ENCODE peak calls at places on chromosomes 5 and 9, in four cellular contexts. Y is HFF-Myc, K is stomach, L is heart right ventricle. B is an unnamed sample.

GRCh38 chr9:37953204-37953774 is 49.4 kb upstream of the SLC25A51 start:
- DNase-seq in L (no peak), Y (no peak), K (no peak), B (no peak)

GRCh38 chr9:7058539-7058938 is 300.8 kb downstream of the KDM4C start:
- DNase-seq in K (no peak), L (no peak), Y (no peak), B (no peak)

GRCh38 chr5:93584531-93585053 is 1.6 kb downstream of the NR2F1 start:
- DNase-seq in L (no peak), Y (no peak), K (no peak), B (no peak)

GRCh38 chr5:685262-686171 is 7.6 kb downstream of the TPPP start:
- DNase-seq in L (no peak), K (peak), Y (no peak), B (no peak)

GRCh38 chr9:95511952-95512750 is 4.6 kb downstream of the PTCH1 start:
- DNase-seq in L (no peak), Y (no peak), K (no peak), B (no peak)

GRCh38 chr5:140261403-140262171 is 41.3 kb downstream of the PFDN1 start:
- DNase-seq in K (peak), Y (peak), L (peak), B (no peak)

GRCh38 chr5:657570-657969 is 35.6 kb downstream of the TPPP start:
- DNase-seq in L (no peak), K (no peak), Y (no peak), B (no peak)

GRCh38 chr9:119216891-119217290 is 152.3 kb downstream of the BRINP1 start:
- DNase-seq in L (peak), K (no peak), Y (no peak), B (no peak)

GRCh38 chr5:69451941-69452652 is 37.2 kb downstream of the MARVELD2 start:
- DNase-seq in L (no peak), Y (no peak), K (no peak), B (no peak)

GRCh38 chr9:88198346-88198807 is 60.1 kb upstream of the SPATA31C2 start:
- DNase-seq in K (no peak), L (no peak), Y (no peak), B (no peak)

GRCh38 chr5:124365491-124365890 is 380.9 kb downstream of the ZNF608 start:
- DNase-seq in K (no peak), Y (no peak), L (no peak), B (no peak)

GRCh38 chr5:68444048-68444447 is 228.5 kb downstream of the PIK3R1 start:
- DNase-seq in Y (no peak), K (no peak), L (no peak), B (no peak)

GRCh38 chr9:22238809-22239684 is 207.6 kb upstream of the DMRTA1 start:
- DNase-seq in K (no peak), Y (no peak), L (no peak), B (no peak)

GRCh38 chr5:62432618-62433064 is 20.1 kb downstream of the IPO11 start:
- DNase-seq in K (no peak), L (no peak), Y (no peak), B (no peak)

GRCh38 chr5:72096602-72097205 is 10.6 kb upstream of the MAP1B start:
- DNase-seq in Y (no peak), L (no peak), K (no peak), B (no peak)

GRCh38 chr5:52817818-52818217 is 30.1 kb downstream of the ITGA1 start:
- DNase-seq in L (no peak), K (no peak), Y (no peak), B (no peak)

GRCh38 chr5:76854644-76855043 is 4.8 kb downstream of the S100Z start:
- DNase-seq in K (no peak), L (no peak), Y (no peak), B (no peak)

GRCh38 chr9:136050266-136050705 is 44.8 kb downstream of the NACC2 start:
- DNase-seq in Y (no peak), K (no peak), L (no peak), B (no peak)

GRCh38 chr5:173463207-173463606 is 135.0 kb upstream of the STC2 start:
- DNase-seq in Y (no peak), K (no peak), L (no peak), B (no peak)

GRCh38 chr5:72122619-72123018 is 15.3 kb downstream of the MAP1B start:
- DNase-seq in Y (no peak), K (no peak), L (no peak), B (no peak)

GRCh38 chr5:164518741-164519080 is 1013.3 kb downstream of the MAT2B start:
- DNase-seq in Y (no peak), L (no peak), K (no peak), B (no peak)

GRCh38 chr9:97059661-97060060 is 20.7 kb upstream of the CTSV start:
- DNase-seq in Y (no peak), L (no peak), K (no peak), B (no peak)

GRCh38 chr5:74919487-74919886 is 53.3 kb upstream of the FAM169A start:
- DNase-seq in L (no peak), Y (peak), K (no peak), B (no peak)

GRCh38 chr5:53779541-53779981 is 219.1 kb downstream of the NDUFS4 start:
- DNase-seq in Y (peak), K (no peak), L (peak), B (no peak)

GRCh38 chr5:78659714-78660113 is 11.1 kb upstream of the LHFPL2 start:
- DNase-seq in L (no peak), K (no peak), Y (no peak), B (no peak)

GRCh38 chr9:112712678-112713077 is 5.2 kb downstream of the INIP start:
- DNase-seq in L (no peak), Y (no peak), K (no peak), B (no peak)

DNA sequence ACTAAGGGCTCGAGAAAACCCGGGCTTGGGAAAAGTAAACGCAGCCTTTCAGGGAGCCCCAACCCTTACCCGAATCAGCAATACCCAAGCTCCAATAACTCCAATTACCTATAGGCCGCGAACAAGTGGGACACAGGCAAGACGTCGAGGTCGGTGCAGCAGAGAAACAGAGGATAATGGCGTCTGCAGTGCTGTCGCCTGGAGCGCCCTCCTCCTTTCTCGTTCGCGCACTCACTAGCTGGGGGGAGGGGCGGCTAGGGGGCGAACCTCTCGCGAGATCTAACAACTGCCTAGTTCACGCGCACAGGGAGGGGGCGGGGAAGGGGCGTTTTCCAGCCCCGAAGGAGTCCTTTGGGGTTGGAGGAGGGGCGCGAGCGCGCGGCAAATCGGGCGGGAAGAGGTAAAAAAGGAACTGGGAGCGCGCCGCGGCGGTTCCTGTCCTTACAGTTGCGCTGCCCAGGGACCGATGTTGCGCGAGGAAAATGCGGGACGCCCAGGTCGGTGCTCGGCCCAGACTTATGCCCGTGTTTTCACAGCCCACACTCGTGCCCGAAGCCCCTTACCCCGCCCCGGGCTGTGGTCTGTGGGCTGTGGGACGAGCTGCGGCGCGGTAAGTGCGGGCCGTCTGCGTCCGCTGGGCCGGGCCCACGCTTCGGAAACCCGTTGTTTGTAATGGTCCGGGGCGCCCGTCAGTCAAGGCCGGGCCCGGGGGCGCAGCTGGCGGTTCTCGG is at the start of gene RMI1:
- DNase-seq in K (peak), L (peak), Y (peak), B (peak)
- TF ChIP-seq CTCF in K (no peak), L (no peak), Y (no peak), B (no peak)

DNA sequence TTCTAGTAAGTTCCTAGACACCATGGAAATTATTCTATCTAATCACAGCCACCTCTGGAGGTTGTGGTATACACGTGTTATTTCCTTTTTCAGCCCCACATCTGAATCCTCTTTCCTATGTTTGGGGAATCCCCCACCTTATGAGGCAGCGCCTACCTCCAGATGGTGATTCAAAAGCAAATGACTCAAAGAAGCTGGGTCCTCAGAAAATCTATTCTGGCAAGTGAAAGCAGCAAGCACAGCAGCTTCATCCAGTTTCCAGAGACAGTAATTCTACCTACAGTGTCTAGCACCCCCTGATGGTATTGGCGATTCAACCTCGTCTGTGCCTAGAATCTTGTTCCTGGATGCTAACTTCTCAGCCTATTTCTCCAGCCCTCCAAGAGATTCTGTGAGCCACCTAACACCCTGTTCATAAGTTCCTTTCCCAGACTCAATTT is 43.0 kb downstream of the STRBP start:
- DNase-seq in Y (peak), L (peak), K (no peak), B (no peak)
- TF ChIP-seq CTCF in Y (peak), L (no peak), K (no peak), B (peak)

GRCh38 chr9:13470836-13471235 is 191.3 kb upstream of the MPDZ start:
- DNase-seq in L (no peak), K (no peak), Y (no peak), B (no peak)
- TF ChIP-seq CTCF in L (no peak), K (no peak), Y (no peak), B (no peak)

GRCh38 chr5:59660737-59661136 is 232.8 kb downstream of the PDE4D start:
- DNase-seq in L (no peak), K (no peak), Y (no peak), B (no peak)
- TF ChIP-seq CTCF in L (no peak), K (no peak), Y (peak), B (peak)

DNA sequence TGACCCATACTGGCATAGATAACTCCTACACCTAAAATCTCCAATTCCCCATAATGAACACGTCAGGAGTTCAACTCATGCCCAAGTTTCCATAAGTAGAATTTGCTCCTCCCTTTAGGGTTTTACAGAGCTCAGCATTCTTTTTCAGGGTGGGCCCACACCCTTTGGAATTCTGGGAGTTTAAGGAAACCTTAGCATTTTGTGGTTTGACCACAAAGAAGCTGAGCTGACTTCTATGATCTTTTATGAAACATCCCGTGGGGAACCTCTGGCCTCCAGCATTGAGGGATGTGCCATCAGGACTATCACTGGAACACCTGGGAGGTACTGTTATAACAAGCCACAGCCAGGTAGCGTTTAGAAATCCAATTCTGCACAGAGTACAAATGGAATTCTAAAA is 220.5 kb upstream of the MAP3K1 start:
- DNase-seq in Y (no peak), K (no peak), L (no peak), B (no peak)
- TF ChIP-seq CTCF in Y (no peak), K (no peak), L (no peak), B (no peak)

GRCh38 chr5:175840050-175840841 is 31.1 kb upstream of the CPLX2 start:
- DNase-seq in L (no peak), Y (no peak), K (no peak), B (no peak)
- TF ChIP-seq CTCF in L (peak), Y (peak), K (no peak), B (peak)

GRCh38 chr9:35726876-35727438 is 5.0 kb downstream of the TLN1 start:
- DNase-seq in Y (no peak), K (no peak), L (peak), B (no peak)
- TF ChIP-seq CTCF in Y (peak), K (no peak), L (no peak), B (no peak)

GRCh38 chr9:1453636-1454035 is 403.5 kb downstream of the DMRT2 start:
- DNase-seq in Y (no peak), K (no peak), L (no peak), B (no peak)
- TF ChIP-seq CTCF in Y (no peak), K (no peak), L (no peak), B (no peak)